ENCODE peak calls at places on chromosomes 6 and 20, in six cellular contexts. K, A, S, I, M and G are unnamed samples.

GRCh38 chr6:66435321-66435720 is 728.3 kb upstream of the EYS start:
- DNase-seq in K (no peak), M (no peak), S (no peak), I (no peak), A (no peak), G (no peak)

GRCh38 chr20:9617062-9617461 is 102.7 kb downstream of the LAMP5 start:
- DNase-seq in I (peak), K (peak), M (no peak), A (peak), S (peak), G (peak)

GRCh38 chr20:57040461-57040860 is 226.0 kb downstream of the BMP7 start:
- DNase-seq in M (no peak), I (no peak), K (no peak), S (no peak), A (no peak), G (no peak)

GRCh38 chr6:125858427-125859320 is 67.9 kb downstream of the NCOA7 start:
- DNase-seq in I (peak), M (peak), A (no peak), S (peak), K (no peak), G (peak)

GRCh38 chr6:151413372-151414145 is 22.2 kb upstream of the ZBTB2 start:
- DNase-seq in A (no peak), K (no peak), M (no peak), I (no peak), S (no peak), G (no peak)

GRCh38 chr6:141464490-141464889 is 668.2 kb upstream of the GJE1 start:
- DNase-seq in K (peak), I (peak), S (no peak), M (no peak), A (no peak), G (no peak)

GRCh38 chr6:119627908-119628669 is 278.5 kb upstream of the MAN1A1 start:
- DNase-seq in M (no peak), I (no peak), S (no peak), A (no peak), K (no peak), G (no peak)

GRCh38 chr6:83071707-83072106 is 4.2 kb downstream of the DOP1A start:
- DNase-seq in I (no peak), S (no peak), K (no peak), A (no peak), M (no peak), G (no peak)

GRCh38 chr6:6654599-6655575 is 66.4 kb downstream of the LY86 start:
- DNase-seq in M (no peak), I (peak), K (peak), A (peak), S (no peak), G (no peak)

GRCh38 chr20:23365390-23366165 is 3.6 kb downstream of the GZF1 start:
- DNase-seq in K (no peak), S (no peak), A (no peak), I (no peak), M (no peak), G (no peak)

GRCh38 chr6:16236648-16237199 is 1.7 kb upstream of the GMPR start:
- DNase-seq in S (no peak), K (no peak), I (peak), A (peak), M (peak), G (peak)

GRCh38 chr6:113586966-113587699 is 270.0 kb upstream of the MARCKS start:
- DNase-seq in I (no peak), A (no peak), S (no peak), M (no peak), K (no peak), G (no peak)

GRCh38 chr6:139605350-139605749 is 230.9 kb upstream of the CITED2 start:
- DNase-seq in S (no peak), A (no peak), K (no peak), M (no peak), I (no peak), G (no peak)